ENCODE peak calls at places on chromosomes 13 and 19, in six cellular contexts. M, I, Q, N, J and Y are unnamed samples.

GRCh38 chr19:2546128-2547032 is 70.5 kb downstream of the GADD45B start:
- DNase-seq in I (peak; percentile 85), Q (peak; percentile 45), M (peak; percentile 88), N (peak; percentile 90), J (peak; percentile 87), Y (peak; percentile 55)

GRCh38 chr13:71877280-71877653 is 10.3 kb upstream of the DACH1 start:
- DNase-seq in Q (no peak), M (no peak), I (no peak), J (no peak), N (peak; percentile 84), Y (no peak)

GRCh38 chr13:92842145-92842544 is 384.5 kb upstream of the GPC6 start:
- DNase-seq in I (no peak), Q (no peak), M (no peak), J (no peak), N (no peak), Y (peak; percentile 93)

GRCh38 chr13:59024434-59024833 is 1139.3 kb downstream of the DIAPH3 start:
- DNase-seq in I (no peak), N (no peak), J (no peak), M (no peak), Q (no peak), Y (no peak)

GRCh38 chr13:98468352-98468751 is 108.6 kb downstream of the STK24 start:
- DNase-seq in Q (no peak), J (no peak), N (no peak), I (no peak), M (no peak), Y (no peak)

GRCh38 chr13:73096173-73097117 is 37.6 kb downstream of the KLF5 start:
- DNase-seq in Q (no peak), J (no peak), I (no peak), N (no peak), M (peak; percentile 21), Y (no peak)

GRCh38 chr13:21850013-21851006 is 179.4 kb downstream of the FGF9 start:
- DNase-seq in Q (no peak), M (no peak), I (no peak), N (no peak), J (no peak), Y (peak; percentile 4)

GRCh38 chr13:93172109-93172508 is 54.5 kb upstream of the GPC6 start:
- DNase-seq in I (no peak), Q (no peak), N (peak; percentile 7), J (no peak), M (peak; percentile 9), Y (no peak)

GRCh38 chr19:41264581-41265375 is 606 bp downstream of the HNRNPUL1 start:
- DNase-seq in J (peak; percentile 38), Q (peak; percentile 50), M (peak; percentile 46), N (peak; percentile 54), I (no peak), Y (peak; percentile 47)

GRCh38 chr19:55249841-55250240 is 9.0 kb downstream of the PPP6R1 start:
- DNase-seq in N (no peak), J (no peak), I (no peak), Q (no peak), M (no peak), Y (no peak)

GRCh38 chr19:9883231-9883758 is 48.2 kb downstream of the PIN1 start:
- DNase-seq in J (no peak), N (peak; percentile 89), M (no peak), Q (no peak), I (no peak), Y (no peak)

GRCh38 chr19:37914908-37915307 is 7.9 kb downstream of the SIPA1L3 start:
- DNase-seq in I (no peak), N (no peak), Q (no peak), J (no peak), M (no peak), Y (no peak)

GRCh38 chr13:110398564-110399507 is 91.8 kb downstream of the COL4A2 start:
- DNase-seq in N (no peak), M (no peak), Q (no peak), I (no peak), J (no peak), Y (peak; percentile 89)
- H3K4me3 ChIP-seq in N (no peak overlapping the region), M (no peak overlapping the region), Q (no peak overlapping the region), I (no peak overlapping the region), J (no peak overlapping the region), Y (no peak overlapping the region)

GRCh38 chr13:114116734-114117133 is 15.7 kb downstream of the RASA3 start:
- DNase-seq in J (no peak), I (no peak), M (no peak), Q (no peak), N (no peak), Y (no peak)

GRCh38 chr13:114118086-114118762 is 14.2 kb downstream of the RASA3 start:
- DNase-seq in I (no peak), N (no peak), Q (no peak), J (peak; percentile 5), M (peak; percentile 62), Y (no peak)

GRCh38 chr13:114118763-114119123 is 13.7 kb downstream of the RASA3 start:
- DNase-seq in Q (no peak), J (no peak), N (no peak), I (no peak), M (no peak), Y (peak; percentile 73)

GRCh38 chr13:114120486-114121430 is 11.7 kb downstream of the RASA3 start:
- DNase-seq in N (no peak), M (no peak), J (no peak), Q (no peak), I (no peak), Y (no peak)

GRCh38 chr13:114119196-114119595 is 13.2 kb downstream of the RASA3 start:
- DNase-seq in N (peak; percentile 77), Q (no peak), J (no peak), M (peak; percentile 30), I (no peak), Y (peak; percentile 88)
- TF ChIP-seq CTCF in N (no peak), Q (no peak), J (no peak), M (no peak), I (no peak), Y (no peak)

GRCh38 chr19:6362351-6362801 is 1.0 kb downstream of the CLPP start:
- DNase-seq in Q (no peak), I (no peak), J (no peak), N (no peak), M (no peak), Y (peak; percentile 9)
- H3K4me3 ChIP-seq in Q (peak overlapping the region; percentile 92), I (peak overlapping the region; percentile 84), J (peak overlapping the region; percentile 76), N (peak overlapping the region; percentile 73), M (peak overlapping the region; percentile 84), Y (peak overlapping the region; percentile 93)

GRCh38 chr19:7994114-7994513 is 11.3 kb downstream of the ELAVL1 start:
- DNase-seq in J (no peak), I (no peak), M (no peak), Q (no peak), N (no peak), Y (no peak)

GRCh38 chr19:7993560-7993959 is 11.9 kb downstream of the ELAVL1 start:
- DNase-seq in Q (no peak), J (no peak), M (no peak), N (no peak), I (no peak), Y (no peak)

GRCh38 chr19:7995756-7996155 is 9.7 kb downstream of the ELAVL1 start:
- DNase-seq in Q (no peak), J (no peak), M (no peak), I (no peak), N (no peak), Y (no peak)

GRCh38 chr19:7992575-7992974 is 12.9 kb downstream of the ELAVL1 start:
- DNase-seq in M (no peak), J (no peak), Q (no peak), N (no peak), I (no peak), Y (no peak)

DNA sequence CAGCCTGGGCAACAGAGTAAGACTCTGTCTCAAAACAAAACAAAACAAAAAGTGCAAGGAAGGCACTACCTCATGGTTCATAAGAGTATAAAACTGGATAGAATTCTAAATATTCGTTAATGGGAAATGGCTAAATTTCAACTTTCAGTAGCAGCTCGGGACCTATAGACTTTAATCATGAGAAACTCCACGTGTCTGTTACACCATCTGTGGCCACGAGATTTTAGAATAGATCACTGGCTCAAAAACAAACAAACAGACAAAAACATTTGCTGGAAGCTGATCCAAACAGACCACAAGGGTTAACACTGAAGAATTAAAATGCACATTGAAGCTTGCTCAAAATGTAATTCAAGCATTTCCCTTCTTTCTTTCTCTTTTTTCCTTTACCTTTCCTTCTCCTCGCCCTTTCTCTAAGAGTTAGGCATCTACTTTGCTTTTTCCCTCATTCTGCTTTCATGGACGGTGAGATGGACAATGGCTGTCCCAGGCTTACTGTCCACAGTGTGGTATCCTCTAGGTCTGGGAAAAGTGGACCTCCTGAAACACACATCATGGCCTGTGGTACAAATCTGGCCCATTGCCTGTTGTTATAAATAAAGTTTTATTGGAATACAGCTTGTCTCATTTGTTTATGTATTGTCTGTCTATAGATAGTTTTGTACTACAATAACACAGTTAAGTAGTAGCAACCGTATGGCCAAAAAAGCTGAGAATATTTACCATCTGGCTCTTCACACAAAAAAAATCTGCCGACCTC is 10.3 kb downstream of the ELAVL1 start:
- DNase-seq in M (no peak), J (no peak), I (no peak), N (no peak), Q (no peak), Y (no peak)
- TF ChIP-seq CTCF in M (no peak), J (no peak), I (no peak), N (no peak), Q (no peak), Y (no peak)